ENCODE peak calls at places on chromosomes 2 and 18, in four cellular contexts. W, F, H and G are unnamed samples.

GRCh38 chr18:7733642-7734041 is 166.5 kb downstream of the PTPRM start:
- DNase-seq in W (no peak), F (no peak), H (peak), G (no peak)

GRCh38 chr2:12931211-12931844 is 214.6 kb downstream of the TRIB2 start:
- DNase-seq in H (peak), F (peak), W (peak), G (peak)

GRCh38 chr2:150911766-150912280 is 349.8 kb downstream of the RBM43 start:
- DNase-seq in H (peak), F (peak), W (no peak), G (peak)

GRCh38 chr2:138507267-138507666 is 5.7 kb downstream of the SPOPL start:
- DNase-seq in W (no peak), F (no peak), H (peak), G (no peak)

GRCh38 chr2:165627463-165627862 is 158.0 kb downstream of the CSRNP3 start:
- DNase-seq in F (peak), W (no peak), H (no peak), G (peak)

GRCh38 chr2:128578406-128579385 is 260.0 kb upstream of the HS6ST1 start:
- DNase-seq in H (no peak), W (no peak), F (no peak), G (no peak)

GRCh38 chr2:11477994-11478393 is 12.0 kb upstream of the E2F6 start:
- DNase-seq in W (peak), F (peak), H (peak), G (peak)

GRCh38 chr18:41977233-41977632 is 22.2 kb downstream of the PIK3C3 start:
- DNase-seq in W (no peak), F (no peak), H (no peak), G (no peak)

GRCh38 chr18:31685097-31686082 is 1.0 kb upstream of the B4GALT6 start:
- DNase-seq in W (peak), H (peak), F (peak), G (peak)

GRCh38 chr2:98771264-98771663 is 40.3 kb upstream of the MGAT4A start:
- DNase-seq in H (no peak), F (no peak), W (no peak), G (no peak)

GRCh38 chr18:74221081-74221480 is 70.7 kb downstream of the CYB5A start:
- DNase-seq in W (no peak), H (no peak), F (no peak), G (no peak)

GRCh38 chr18:46009158-46009866 is 42.2 kb upstream of the EPG5 start:
- DNase-seq in H (no peak), W (no peak), F (no peak), G (no peak)

GRCh38 chr2:167292430-167293171 is 404.3 kb downstream of the XIRP2 start:
- DNase-seq in W (peak), H (peak), F (peak), G (peak)

DNA sequence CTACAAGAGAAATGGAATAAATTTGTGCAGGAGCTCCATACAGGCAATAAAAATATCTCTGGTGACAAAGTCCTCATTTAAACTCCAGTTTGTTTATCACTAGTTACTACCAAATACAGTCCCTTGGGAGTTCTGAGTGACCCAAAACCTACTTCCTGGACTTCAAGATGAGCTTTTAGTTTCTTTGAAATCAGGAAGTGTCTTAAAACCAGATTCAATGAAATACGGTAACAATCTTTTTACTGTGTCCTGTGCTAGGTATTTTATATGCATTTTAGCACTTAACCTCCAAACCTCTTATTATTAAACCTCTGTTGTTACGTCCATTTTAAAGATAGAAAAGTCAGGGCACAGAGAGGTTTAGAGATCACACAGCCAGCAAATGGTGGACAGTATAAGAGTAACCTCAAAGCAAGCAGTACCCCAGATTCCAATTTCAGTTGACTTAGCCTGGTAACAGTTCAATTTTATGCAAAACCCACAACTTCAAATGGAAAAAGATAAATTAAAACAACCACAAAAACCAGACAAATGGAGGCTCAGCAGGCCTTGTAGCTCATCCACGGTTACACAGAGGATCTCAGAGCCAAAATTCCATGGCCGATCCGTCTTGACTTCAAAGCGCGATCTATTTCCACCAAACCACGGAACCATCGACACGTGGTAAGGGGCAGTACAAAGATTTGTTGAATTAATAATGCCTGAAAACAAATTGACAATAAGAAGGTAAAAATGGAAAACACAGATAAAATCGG is 1.3 kb upstream of the KCMF1 start:
- DNase-seq in F (peak), W (no peak), H (peak), G (peak)
- TF ChIP-seq CTCF in F (no peak), W (no peak), H (no peak), G (no peak)

GRCh38 chr2:118312963-118313756 is 224.9 kb downstream of the INSIG2 start:
- DNase-seq in F (no peak), H (no peak), W (no peak), G (no peak)
- TF ChIP-seq CTCF in F (peak), H (no peak), W (no peak), G (no peak)

GRCh38 chr2:105118960-105119359 is 81.1 kb downstream of the MRPS9 start:
- DNase-seq in F (no peak), W (no peak), H (no peak), G (no peak)
- TF ChIP-seq CTCF in F (peak), W (no peak), H (no peak), G (peak)

GRCh38 chr18:21851327-21851961 is 110.9 kb downstream of the MIB1 start:
- DNase-seq in F (peak), W (peak), H (peak), G (peak)
- TF ChIP-seq CTCF in F (peak), W (peak), H (peak), G (peak)

DNA sequence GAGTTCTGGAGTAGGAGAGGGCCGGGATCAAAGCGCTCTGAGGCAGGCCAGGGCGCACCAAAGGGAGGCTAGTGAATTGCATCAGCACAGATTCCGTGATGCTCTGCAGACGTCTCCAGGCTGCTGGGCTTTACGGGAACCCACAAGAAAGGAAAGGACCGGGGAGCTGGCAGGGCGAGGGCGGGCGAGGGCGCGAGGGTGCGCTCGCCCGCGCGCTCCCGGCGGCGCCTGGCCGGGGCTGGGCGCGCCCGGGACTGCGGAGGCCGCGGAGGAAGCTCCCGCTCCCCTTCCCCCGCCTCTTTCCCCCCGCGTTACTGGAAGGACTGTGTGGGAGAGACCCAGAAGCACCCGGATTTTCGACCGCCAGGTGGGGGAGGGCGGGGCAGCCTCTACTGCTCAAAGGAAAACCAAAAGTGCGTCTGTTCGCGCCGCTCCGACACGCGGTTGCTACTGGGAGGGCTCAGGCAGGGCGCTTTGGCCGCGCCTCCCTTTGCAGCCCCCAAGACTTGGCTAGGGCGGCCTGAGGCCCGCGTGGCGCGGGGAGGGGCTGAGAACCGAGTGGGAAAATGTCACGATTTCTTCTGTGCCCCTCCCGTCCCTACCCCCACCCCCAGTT is 2.3 kb upstream of the FOSL2 start:
- DNase-seq in H (peak), F (peak), W (peak), G (peak)
- TF ChIP-seq CTCF in H (no peak), F (peak), W (no peak), G (peak)

DNA sequence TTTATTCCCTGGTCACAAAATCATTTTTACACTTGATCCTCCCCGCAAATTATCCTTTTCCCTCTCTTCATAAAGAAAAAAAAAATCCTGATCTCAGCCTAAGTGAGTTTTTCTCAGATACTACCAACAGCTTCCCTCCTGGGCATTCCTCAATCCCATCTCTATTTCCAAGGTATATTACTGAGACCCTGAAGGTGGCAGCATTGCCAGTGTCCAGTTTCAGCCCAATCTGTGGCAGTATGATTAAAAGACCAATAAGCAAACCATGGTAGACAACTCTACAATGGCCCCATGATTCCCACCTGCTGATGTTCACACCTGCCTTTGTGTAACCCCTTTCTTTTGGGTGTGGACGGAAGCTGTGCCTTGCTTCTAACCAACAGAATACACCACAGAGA is 45.1 kb downstream of the CCDC93 start:
- DNase-seq in W (no peak), F (no peak), H (no peak), G (no peak)
- TF ChIP-seq CTCF in W (no peak), F (peak), H (no peak), G (peak)

DNA sequence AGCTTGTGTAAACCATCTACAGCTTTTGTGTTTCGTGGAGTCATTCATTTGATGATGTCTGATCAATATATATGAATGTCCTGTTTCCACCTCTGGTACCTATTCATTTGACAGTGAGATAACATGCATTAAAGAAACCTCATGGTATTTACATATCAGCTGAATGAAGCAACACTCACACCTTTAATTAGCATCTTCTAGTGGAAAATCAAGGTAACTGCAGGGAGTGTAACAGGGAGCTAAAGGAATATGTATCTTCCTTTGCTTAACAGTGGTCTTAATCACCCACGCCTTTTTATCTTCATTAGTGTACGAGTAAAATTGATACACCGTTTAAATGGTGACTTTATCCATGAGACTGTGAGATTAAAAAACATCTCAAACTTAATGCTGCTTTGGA is 15.6 kb downstream of the SLC39A10 start:
- DNase-seq in W (no peak), H (no peak), F (no peak), G (no peak)
- TF ChIP-seq CTCF in W (no peak), H (no peak), F (no peak), G (no peak)

GRCh38 chr2:7745369-7745768 is 828.2 kb downstream of the RNF144A start:
- DNase-seq in W (no peak), F (no peak), H (no peak), G (no peak)
- TF ChIP-seq CTCF in W (no peak), F (no peak), H (no peak), G (no peak)